ENCODE peak calls at places on chromosomes 7 and 10, in nine cellular contexts. Y is NCI-H446; A is NCI-H1694 treated with DMSO at 0.1 percent for 48 hours; T is CD8-positive, alpha-beta memory T cell; Z is stimulated activated CD8-positive, alpha-beta memory T cell treated with anti-CD3 and anti-CD28 coated beads, Interleukin-15, amount 100 ng/mL, for 24 hours; E is stimulated activated CD4-positive, alpha-beta T cell treated with anti-CD3 and anti-CD28 coated beads, Interleukin-15, amount 100 ng/mL, for 1 hour; M is PC-3; F is brain microvascular endothelial cell; G is stimulated activated naive CD4-positive, alpha-beta T cell treated with Interleukin-2 at 50 U/mL for 16 hours. B is an unnamed sample.

GRCh38 chr10:55098452-55098851 is 297.4 kb upstream of the PCDH15 start:
- DNase-seq in Y (no peak), G (no peak), F (no peak), T (no peak), M (no peak), E (no peak), A (no peak), Z (no peak), B (no peak)

GRCh38 chr7:101362334-101363195 is at the start of gene COL26A1:
- DNase-seq in E (no peak), F (no peak), Z (no peak), Y (no peak), T (no peak), G (no peak), M (no peak), A (no peak), B (no peak)

GRCh38 chr7:26198133-26198780 is 2.3 kb downstream of the HNRNPA2B1 start:
- DNase-seq in T (peak), F (no peak), G (no peak), A (peak), E (no peak), Y (no peak), Z (no peak), M (peak), B (no peak)

GRCh38 chr7:121244120-121244865 is 84.5 kb upstream of the WNT16 start:
- DNase-seq in A (peak), E (no peak), T (no peak), F (no peak), Z (no peak), M (no peak), G (no peak), Y (peak), B (no peak)

GRCh38 chr7:28104811-28105210 is 75.8 kb downstream of the JAZF1 start:
- DNase-seq in A (no peak), G (no peak), E (no peak), F (no peak), T (no peak), Z (no peak), M (no peak), Y (no peak), B (no peak)

GRCh38 chr7:41885748-41886147 is 182.9 kb upstream of the INHBA start:
- DNase-seq in T (no peak), Y (no peak), Z (no peak), E (no peak), G (no peak), F (no peak), M (no peak), A (no peak), B (no peak)

GRCh38 chr7:151633516-151633812 is 113.8 kb upstream of the RHEB start:
- DNase-seq in A (no peak), Z (no peak), M (no peak), T (no peak), E (no peak), F (no peak), G (no peak), Y (no peak), B (no peak)

GRCh38 chr7:125074141-125074540 is 144.5 kb upstream of the POT1 start:
- DNase-seq in F (no peak), Z (no peak), M (peak), Y (no peak), A (no peak), E (no peak), T (no peak), G (no peak), B (no peak)

GRCh38 chr7:148264933-148265557 is 325.5 kb upstream of the C7orf33 start:
- DNase-seq in A (peak), Y (peak), T (no peak), Z (no peak), E (no peak), M (peak), F (peak), G (no peak), B (peak)

GRCh38 chr10:74040200-74041126 is 42.5 kb downstream of the VCL start:
- DNase-seq in G (no peak), M (no peak), E (no peak), Z (no peak), Y (no peak), T (no peak), A (no peak), F (no peak), B (no peak)

GRCh38 chr7:55574062-55574717 is 1.9 kb upstream of the VOPP1 start:
- DNase-seq in G (peak), T (peak), Y (no peak), Z (no peak), F (no peak), E (no peak), M (no peak), A (no peak), B (peak)

GRCh38 chr10:121926669-121927360 is 1.0 kb downstream of the ATE1 start:
- DNase-seq in M (peak), T (no peak), Y (no peak), F (peak), A (no peak), G (no peak), Z (peak), E (no peak), B (peak)

GRCh38 chr10:92074126-92074887 is 150.7 kb downstream of the BTAF1 start:
- DNase-seq in E (no peak), Y (no peak), A (no peak), Z (no peak), G (no peak), F (no peak), M (peak), T (no peak), B (peak)

GRCh38 chr10:86756511-86757109 is at the start of gene BMPR1A:
- DNase-seq in Z (peak), F (peak), G (no peak), T (no peak), Y (no peak), A (no peak), M (peak), E (no peak), B (no peak)

GRCh38 chr10:34760606-34761005 is 54.5 kb downstream of the PARD3 start:
- DNase-seq in M (peak), F (no peak), G (no peak), T (no peak), Y (no peak), Z (no peak), A (no peak), E (no peak), B (no peak)

GRCh38 chr10:61845950-61846268 is 55.6 kb upstream of the ARID5B start:
- DNase-seq in M (no peak), A (no peak), G (no peak), F (peak), E (no peak), Y (no peak), T (no peak), Z (no peak), B (no peak)

GRCh38 chr7:101163281-101164070 is 1.9 kb downstream of the VGF start:
- DNase-seq in T (no peak), G (no peak), Y (peak), M (peak), Z (no peak), E (no peak), A (no peak), F (no peak), B (peak)

GRCh38 chr10:102230861-102231356 is 4.8 kb downstream of the ELOVL3 start:
- DNase-seq in Y (no peak), M (no peak), G (peak), T (peak), F (no peak), Z (no peak), A (no peak), E (no peak), B (no peak)

GRCh38 chr7:55483061-55483460 is 89.2 kb downstream of the VOPP1 start:
- DNase-seq in F (no peak), E (no peak), Y (no peak), A (no peak), Z (no peak), T (no peak), G (no peak), M (no peak), B (no peak)

GRCh38 chr7:135731131-135731530 is 3.1 kb upstream of the SLC13A4 start:
- DNase-seq in Y (no peak), T (no peak), E (no peak), F (no peak), G (no peak), A (no peak), Z (no peak), M (no peak), B (no peak)

GRCh38 chr10:11863353-11864105 is 40.4 kb downstream of the PROSER2 start:
- DNase-seq in F (no peak), Z (peak), T (peak), M (no peak), A (no peak), G (peak), Y (no peak), E (peak), B (no peak)

GRCh38 chr10:44293306-44293778 is 91.6 kb downstream of the CXCL12 start:
- DNase-seq in Z (no peak), M (no peak), A (no peak), T (no peak), E (no peak), F (no peak), G (no peak), Y (no peak), B (no peak)

GRCh38 chr7:6169805-6170520 is 102.5 kb downstream of the CYTH3 start:
- DNase-seq in Y (no peak), Z (no peak), F (no peak), T (no peak), M (no peak), E (no peak), A (no peak), G (no peak), B (no peak)

GRCh38 chr10:103667390-103667789 is 173.9 kb downstream of the NEURL1 start:
- DNase-seq in F (no peak), G (no peak), A (no peak), T (no peak), M (no peak), E (no peak), Z (no peak), Y (no peak), B (no peak)

GRCh38 chr10:100683545-100684127 is 61.7 kb upstream of the PAX2 start:
- DNase-seq in A (peak), T (no peak), E (no peak), F (no peak), Z (no peak), M (no peak), Y (no peak), G (no peak), B (no peak)

GRCh38 chr7:78326870-78327269 is 528.3 kb downstream of the PHTF2 start:
- DNase-seq in Z (no peak), M (no peak), A (no peak), T (no peak), E (no peak), F (no peak), G (no peak), Y (peak), B (no peak)

GRCh38 chr7:79386688-79387422 is 66.6 kb downstream of the MAGI2 start:
- DNase-seq in E (no peak), M (peak), T (no peak), G (no peak), Y (no peak), A (no peak), F (peak), Z (no peak), B (no peak)

GRCh38 chr7:51823437-51823836 is 506.8 kb upstream of the COBL start:
- DNase-seq in Y (no peak), G (no peak), T (no peak), M (no peak), Z (no peak), F (no peak), E (no peak), A (no peak), B (no peak)

GRCh38 chr7:116495737-116496136 is 3.8 kb upstream of the CAV2 start:
- DNase-seq in E (no peak), T (no peak), G (no peak), A (no peak), F (no peak), M (peak), Z (no peak), Y (no peak), B (peak)

GRCh38 chr10:95237376-95238170 is 43.5 kb downstream of the ACSM6 start:
- DNase-seq in E (no peak), Z (no peak), A (no peak), Y (no peak), F (no peak), M (peak), T (no peak), G (no peak), B (no peak)

GRCh38 chr7:20665096-20665495 is 49.6 kb downstream of the ABCB5 start:
- DNase-seq in E (no peak), M (no peak), T (no peak), Y (no peak), G (no peak), Z (no peak), F (no peak), A (no peak), B (no peak)

GRCh38 chr7:842436-843031 is 10.3 kb downstream of the SUN1 start:
- DNase-seq in F (no peak), Y (no peak), Z (no peak), E (no peak), A (peak), M (no peak), T (no peak), G (no peak), B (no peak)

GRCh38 chr10:62710182-62710581 is 94.3 kb upstream of the ADO start:
- DNase-seq in A (no peak), Z (no peak), F (no peak), G (no peak), E (no peak), Y (no peak), M (no peak), T (no peak), B (no peak)